ENCODE peak calls at places on chromosomes 1 and 21, in four cellular contexts. One of them, this sample, is unnamed.

GRCh38 chr1:33271666-33272505 is 15.6 kb downstream of the ZNF362 start:
- DNase-seq in K562: no peak
- DNase-seq in GM12878: no peak
- DNase-seq in SK-N-SH: no peak
- DNase-seq in this sample: no peak

GRCh38 chr1:86487131-86487804 is 18.5 kb downstream of the CLCA1 start:
- DNase-seq in K562: no peak
- DNase-seq in GM12878: no peak
- DNase-seq in SK-N-SH: no peak
- DNase-seq in this sample: no peak

GRCh38 chr1:33296082-33296458 is 24.8 kb downstream of the A3GALT2 start:
- DNase-seq in K562: no peak
- DNase-seq in GM12878: no peak
- DNase-seq in SK-N-SH: no peak
- DNase-seq in this sample: no peak

GRCh38 chr1:37544530-37544929 is 9.6 kb downstream of the SNIP1 start:
- DNase-seq in K562: no peak
- DNase-seq in GM12878: no peak
- DNase-seq in SK-N-SH: no peak
- DNase-seq in this sample: no peak

GRCh38 chr1:78687315-78687714 is 37.7 kb downstream of the IFI44 start:
- DNase-seq in K562: no peak
- DNase-seq in GM12878: no peak
- DNase-seq in SK-N-SH: no peak
- DNase-seq in this sample: no peak

GRCh38 chr1:227775841-227776240 is 39.6 kb upstream of the PRSS38 start:
- DNase-seq in K562: no peak
- DNase-seq in GM12878: no peak
- DNase-seq in SK-N-SH: no peak
- DNase-seq in this sample: no peak

GRCh38 chr1:202599669-202600431 is 110.4 kb downstream of the SYT2 start:
- DNase-seq in K562: peak
- DNase-seq in GM12878: no peak
- DNase-seq in SK-N-SH: peak
- DNase-seq in this sample: peak

GRCh38 chr1:159803946-159804695 is 2.0 kb downstream of the FCRL6 start:
- DNase-seq in K562: no peak
- DNase-seq in GM12878: no peak
- DNase-seq in SK-N-SH: no peak
- DNase-seq in this sample: no peak

GRCh38 chr21:37751268-37751975 is 164.8 kb downstream of the KCNJ6 start:
- DNase-seq in K562: no peak
- DNase-seq in GM12878: no peak
- DNase-seq in SK-N-SH: no peak
- DNase-seq in this sample: no peak

GRCh38 chr1:181548491-181548890 is 65.2 kb downstream of the CACNA1E start:
- DNase-seq in K562: no peak
- DNase-seq in GM12878: no peak
- DNase-seq in SK-N-SH: no peak
- DNase-seq in this sample: no peak

GRCh38 chr1:145740269-145740668 is 21.0 kb downstream of the CD160 start:
- DNase-seq in K562: no peak
- DNase-seq in GM12878: no peak
- DNase-seq in SK-N-SH: no peak
- DNase-seq in this sample: no peak

GRCh38 chr1:24349891-24350290 is 30.7 kb downstream of the GRHL3 start:
- DNase-seq in K562: no peak
- DNase-seq in GM12878: no peak
- DNase-seq in SK-N-SH: no peak
- DNase-seq in this sample: no peak

GRCh38 chr21:15242906-15243305 is 178.1 kb upstream of the NRIP1 start:
- DNase-seq in K562: no peak
- DNase-seq in GM12878: no peak
- DNase-seq in SK-N-SH: no peak
- DNase-seq in this sample: no peak

GRCh38 chr1:111576547-111576946 is 43.0 kb upstream of the RAP1A start:
- DNase-seq in K562: no peak
- DNase-seq in GM12878: no peak
- DNase-seq in SK-N-SH: no peak
- DNase-seq in this sample: no peak

GRCh38 chr21:46636550-46637289 is 1.2 kb downstream of the PRMT2 start:
- DNase-seq in K562: no peak
- DNase-seq in GM12878: no peak
- DNase-seq in SK-N-SH: no peak
- DNase-seq in this sample: no peak

GRCh38 chr1:89890085-89890754 is 69.4 kb downstream of the LRRC8D start:
- DNase-seq in K562: no peak
- DNase-seq in GM12878: no peak
- DNase-seq in SK-N-SH: no peak
- DNase-seq in this sample: no peak

GRCh38 chr1:1397839-1398523 is 1.2 kb downstream of the CCNL2 start:
- DNase-seq in K562: peak
- DNase-seq in GM12878: no peak
- DNase-seq in SK-N-SH: peak
- DNase-seq in this sample: no peak

GRCh38 chr1:45306319-45306718 is 20.4 kb upstream of the HPDL start:
- DNase-seq in K562: no peak
- DNase-seq in GM12878: peak
- DNase-seq in SK-N-SH: no peak
- DNase-seq in this sample: peak

GRCh38 chr1:22553991-22554522 is 9.2 kb upstream of the EPHA8 start:
- DNase-seq in K562: no peak
- DNase-seq in GM12878: no peak
- DNase-seq in SK-N-SH: no peak
- DNase-seq in this sample: no peak

GRCh38 chr1:241817331-241817792 is 30.6 kb upstream of the EXO1 start:
- DNase-seq in K562: no peak
- DNase-seq in GM12878: no peak
- DNase-seq in SK-N-SH: no peak
- DNase-seq in this sample: no peak

GRCh38 chr1:207069059-207069458 is 16.0 kb downstream of the PFKFB2 start:
- DNase-seq in K562: no peak
- DNase-seq in GM12878: no peak
- DNase-seq in SK-N-SH: no peak
- DNase-seq in this sample: no peak

GRCh38 chr1:89069955-89070354 is 4.9 kb upstream of the GBP1 start:
- DNase-seq in K562: no peak
- DNase-seq in GM12878: no peak
- DNase-seq in SK-N-SH: no peak
- DNase-seq in this sample: no peak

GRCh38 chr1:205977348-205978014 is 25.7 kb downstream of the RAB7B start:
- DNase-seq in K562: peak
- DNase-seq in GM12878: peak
- DNase-seq in SK-N-SH: peak
- DNase-seq in this sample: peak

DNA sequence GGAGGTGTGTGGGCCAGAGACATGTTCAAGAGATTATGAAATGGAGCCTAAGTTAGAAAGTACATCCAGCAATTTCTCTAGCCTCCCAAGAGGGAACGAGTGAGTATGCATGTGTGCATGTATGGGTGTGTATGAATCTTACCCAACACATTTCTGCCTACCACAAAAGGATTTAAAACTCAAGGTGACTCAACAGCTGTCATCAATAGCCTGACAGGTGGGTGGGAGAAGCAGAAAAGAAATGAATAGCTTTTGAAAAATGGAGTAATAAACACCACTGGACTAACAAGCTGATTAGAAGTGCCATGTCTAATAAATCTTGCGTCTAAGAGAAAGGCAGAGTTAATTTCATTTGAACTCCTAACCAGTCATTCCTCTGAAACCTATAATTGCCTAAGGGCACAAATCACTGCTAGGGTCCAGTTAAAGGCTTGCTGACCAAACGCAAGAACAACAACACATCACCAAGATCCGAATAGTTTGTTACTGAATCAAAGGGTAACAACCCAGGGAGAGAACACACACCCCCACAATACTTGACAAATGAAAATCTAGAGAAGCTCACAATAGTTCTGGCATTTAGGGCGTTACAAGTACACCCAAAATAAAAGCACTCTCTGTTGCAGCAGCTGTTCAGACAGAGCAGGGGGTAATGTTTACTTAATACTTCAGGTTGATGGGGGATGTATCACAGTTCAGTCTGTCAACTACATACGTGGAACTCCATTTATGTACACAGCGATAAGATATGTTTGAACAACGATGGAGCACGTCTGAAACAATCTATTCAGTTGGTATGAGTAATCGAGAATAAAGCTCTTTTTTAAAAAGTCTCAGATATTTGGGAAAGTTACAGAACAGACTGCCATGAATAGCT is 1.4 kb downstream of the KIAA0319L start:
- DNase-seq in K562: no peak
- DNase-seq in GM12878: no peak
- DNase-seq in SK-N-SH: no peak
- DNase-seq in this sample: no peak
- TF ChIP-seq NRF1 in K562: no peak
- TF ChIP-seq NRF1 in GM12878: no peak
- TF ChIP-seq NRF1 in SK-N-SH: no peak
- TF ChIP-seq NRF1 in this sample: no peak

GRCh38 chr21:35818597-35818996 is 241.7 kb downstream of the SETD4 start:
- DNase-seq in K562: no peak
- DNase-seq in GM12878: no peak
- DNase-seq in SK-N-SH: no peak
- DNase-seq in this sample: no peak
- TF ChIP-seq TAF1 in K562: no peak
- TF ChIP-seq TAF1 in GM12878: no peak
- TF ChIP-seq TAF1 in SK-N-SH: no peak
- TF ChIP-seq TAF1 in this sample: no peak

GRCh38 chr1:46969014-46969619 is 27.8 kb upstream of the CYP4A11 start:
- DNase-seq in K562: peak
- DNase-seq in GM12878: no peak
- DNase-seq in SK-N-SH: no peak
- DNase-seq in this sample: no peak
- TF ChIP-seq CTCF in K562: peak
- TF ChIP-seq CTCF in GM12878: no peak
- TF ChIP-seq CTCF in SK-N-SH: peak
- TF ChIP-seq CTCF in this sample: peak

DNA sequence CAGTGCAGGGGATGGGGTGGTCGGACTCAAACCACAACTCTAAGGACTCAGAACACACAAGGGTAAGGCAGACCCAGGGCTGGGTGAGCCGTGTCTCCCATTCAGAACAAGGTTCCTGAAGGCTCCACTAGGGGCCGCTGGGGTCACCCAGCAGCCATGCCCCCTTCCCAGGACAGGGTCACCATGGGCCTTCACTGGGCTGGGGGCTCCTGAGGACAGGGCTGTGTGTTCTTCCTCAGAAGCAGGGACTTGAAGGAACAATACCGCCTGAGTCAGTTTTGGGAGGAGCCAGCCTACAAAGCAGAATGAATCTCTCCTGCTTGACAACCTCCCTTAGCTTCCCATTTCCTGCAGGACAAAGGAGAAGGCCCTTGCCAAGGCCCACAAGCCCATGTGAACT is 15.4 kb downstream of the RIMS3 start:
- DNase-seq in K562: peak
- DNase-seq in GM12878: no peak
- DNase-seq in SK-N-SH: peak
- DNase-seq in this sample: peak
- TF ChIP-seq NRF1 in K562: no peak
- TF ChIP-seq NRF1 in GM12878: no peak
- TF ChIP-seq NRF1 in SK-N-SH: no peak
- TF ChIP-seq NRF1 in this sample: no peak

GRCh38 chr1:201503397-201504176 is 3.3 kb downstream of the CSRP1 start:
- DNase-seq in K562: no peak
- DNase-seq in GM12878: no peak
- DNase-seq in SK-N-SH: no peak
- DNase-seq in this sample: peak
- TF ChIP-seq TAF1 in K562: no peak
- TF ChIP-seq TAF1 in GM12878: no peak
- TF ChIP-seq TAF1 in SK-N-SH: no peak
- TF ChIP-seq TAF1 in this sample: peak

DNA sequence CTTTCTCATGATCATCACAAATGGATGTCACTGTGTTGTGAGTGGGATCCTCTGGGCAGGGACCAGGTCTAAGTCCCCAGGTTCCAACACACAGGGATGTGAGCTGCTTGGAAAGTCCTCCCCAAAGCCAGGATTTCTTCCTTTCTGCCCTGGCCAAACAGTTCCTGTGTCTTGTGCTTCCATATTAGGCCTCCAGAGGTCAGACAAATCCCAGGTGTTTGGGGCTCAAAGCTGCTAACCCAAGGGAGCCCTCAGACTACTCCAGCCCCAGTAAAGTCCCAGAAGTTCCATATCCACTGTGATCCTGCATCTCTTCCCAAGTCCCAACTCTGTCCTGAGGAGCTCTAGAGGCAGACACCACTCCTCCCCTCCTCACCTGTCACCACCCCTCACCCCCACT is 27.7 kb upstream of the MAGOH start:
- DNase-seq in K562: peak
- DNase-seq in GM12878: no peak
- DNase-seq in SK-N-SH: no peak
- DNase-seq in this sample: no peak
- TF ChIP-seq CTCF in K562: peak
- TF ChIP-seq CTCF in GM12878: peak
- TF ChIP-seq CTCF in SK-N-SH: peak
- TF ChIP-seq CTCF in this sample: peak

DNA sequence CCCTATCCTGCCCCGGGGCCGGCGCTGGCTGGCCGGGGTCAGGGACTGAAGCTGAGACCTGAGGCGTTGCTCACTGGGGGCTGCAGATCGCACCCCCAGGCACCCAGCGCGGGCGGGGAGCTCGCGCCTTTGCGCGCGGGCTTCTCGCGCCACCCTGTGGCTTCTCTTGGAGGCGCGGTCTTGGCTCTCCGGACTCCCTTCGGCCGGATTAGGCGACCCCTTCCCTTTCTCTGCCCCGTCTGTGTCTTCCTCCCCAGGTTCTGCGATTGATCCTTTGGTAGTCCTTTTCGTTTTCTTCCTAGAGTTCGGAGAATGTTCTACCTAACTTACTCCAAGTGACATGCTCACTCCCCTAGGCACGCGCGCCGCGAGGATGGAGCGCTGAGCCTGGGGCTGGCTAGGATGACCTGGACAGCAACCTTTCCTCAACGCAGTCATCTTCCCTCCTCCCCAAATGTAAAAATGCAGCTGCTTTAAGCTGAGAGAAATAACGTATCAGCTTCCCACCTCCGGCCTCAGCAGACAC is 489 bp upstream of the NTRK1 start:
- DNase-seq in K562: peak
- DNase-seq in GM12878: no peak
- DNase-seq in SK-N-SH: peak
- DNase-seq in this sample: peak
- TF ChIP-seq NRF1 in K562: no peak
- TF ChIP-seq NRF1 in GM12878: no peak
- TF ChIP-seq NRF1 in SK-N-SH: no peak
- TF ChIP-seq NRF1 in this sample: no peak

This sample was measured in H1.